ENCODE peak calls at places on chromosomes 12 and 14, in eight cellular contexts. N is H1; R is GM23338; K is CD4-positive, alpha-beta T cell; J is pancreas; M is Calu3; W is HL-60; V is HCT116. Z is an unnamed sample.

GRCh38 chr12:54028324-54029201 is at the start of gene HOXC6:
- DNase-seq in N (no peak), R (peak; percentile 57), K (no peak), J (no peak), M (peak; percentile 49), W (no peak), V (no peak), Z (no peak)

GRCh38 chr14:34067587-34067986 is 116.7 kb upstream of the EGLN3 start:
- DNase-seq in N (no peak), R (no peak), K (no peak), J (no peak), M (no peak), W (no peak), V (no peak), Z (no peak)

GRCh38 chr14:70804556-70805162 is 4.7 kb downstream of the MAP3K9 start:
- DNase-seq in N (no peak), R (peak; percentile 57), K (no peak), J (no peak), M (no peak), W (no peak), V (no peak), Z (no peak)

GRCh38 chr12:1890810-1891209 is 27.6 kb downstream of the CACNA2D4 start:
- DNase-seq in N (no peak), R (no peak), K (no peak), J (no peak), M (no peak), W (no peak), V (no peak), Z (no peak)

GRCh38 chr14:58918066-58918465 is 270.4 kb upstream of the DAAM1 start:
- DNase-seq in N (no peak), R (no peak), K (no peak), J (no peak), M (no peak), W (no peak), V (no peak), Z (no peak)

GRCh38 chr12:40566246-40566645 is 126.0 kb upstream of the CNTN1 start:
- DNase-seq in N (no peak), R (no peak), K (no peak), J (no peak), M (no peak), W (no peak), V (no peak), Z (no peak)

GRCh38 chr14:68282479-68283377 is 463.1 kb downstream of the RAD51B start:
- DNase-seq in N (no peak), R (no peak), K (no peak), J (no peak), M (no peak), W (no peak), V (no peak), Z (no peak)

GRCh38 chr14:76423534-76423933 is 47.6 kb downstream of the ESRRB start:
- DNase-seq in N (no peak), R (no peak), K (no peak), J (no peak), M (no peak), W (no peak), V (no peak), Z (no peak)

GRCh38 chr14:67241416-67242362 is at the start of gene PALS1:
- DNase-seq in N (no peak), R (peak; percentile 70), K (no peak), J (peak; percentile 55), M (peak; percentile 49), W (peak; percentile 17), V (peak; percentile 53), Z (peak; percentile 74)

GRCh38 chr14:77616133-77616453 is 344 bp downstream of the SPTLC2 start:
- DNase-seq in N (no peak), R (no peak), K (peak; percentile 33), J (peak; percentile 11), M (no peak), W (no peak), V (no peak), Z (no peak)

GRCh38 chr14:77615231-77616132 is 955 bp downstream of the SPTLC2 start:
- DNase-seq in N (no peak), R (peak; percentile 39), K (peak; percentile 35), J (no peak), M (no peak), W (no peak), V (no peak), Z (no peak)

GRCh38 chr14:77618381-77618780 is 1.9 kb upstream of the SPTLC2 start:
- DNase-seq in N (no peak), R (no peak), K (no peak), J (no peak), M (no peak), W (no peak), V (no peak), Z (no peak)

GRCh38 chr14:77613207-77613606 is 3.2 kb downstream of the SPTLC2 start:
- DNase-seq in N (no peak), R (no peak), K (no peak), J (no peak), M (no peak), W (peak; percentile 26), V (no peak), Z (no peak)

GRCh38 chr14:77616454-77617229 is at the start of gene SPTLC2:
- DNase-seq in N (peak; percentile 100), R (peak; percentile 100), K (peak; percentile 94), J (peak; percentile 99), M (peak; percentile 97), W (peak; percentile 90), V (peak; percentile 99), Z (peak; percentile 93)
- TF ChIP-seq CTCF in N (peak; percentile 29), R (no peak), K (no peak), J (no peak), M (no peak), W (no peak), V (no peak), Z (no peak)

DNA sequence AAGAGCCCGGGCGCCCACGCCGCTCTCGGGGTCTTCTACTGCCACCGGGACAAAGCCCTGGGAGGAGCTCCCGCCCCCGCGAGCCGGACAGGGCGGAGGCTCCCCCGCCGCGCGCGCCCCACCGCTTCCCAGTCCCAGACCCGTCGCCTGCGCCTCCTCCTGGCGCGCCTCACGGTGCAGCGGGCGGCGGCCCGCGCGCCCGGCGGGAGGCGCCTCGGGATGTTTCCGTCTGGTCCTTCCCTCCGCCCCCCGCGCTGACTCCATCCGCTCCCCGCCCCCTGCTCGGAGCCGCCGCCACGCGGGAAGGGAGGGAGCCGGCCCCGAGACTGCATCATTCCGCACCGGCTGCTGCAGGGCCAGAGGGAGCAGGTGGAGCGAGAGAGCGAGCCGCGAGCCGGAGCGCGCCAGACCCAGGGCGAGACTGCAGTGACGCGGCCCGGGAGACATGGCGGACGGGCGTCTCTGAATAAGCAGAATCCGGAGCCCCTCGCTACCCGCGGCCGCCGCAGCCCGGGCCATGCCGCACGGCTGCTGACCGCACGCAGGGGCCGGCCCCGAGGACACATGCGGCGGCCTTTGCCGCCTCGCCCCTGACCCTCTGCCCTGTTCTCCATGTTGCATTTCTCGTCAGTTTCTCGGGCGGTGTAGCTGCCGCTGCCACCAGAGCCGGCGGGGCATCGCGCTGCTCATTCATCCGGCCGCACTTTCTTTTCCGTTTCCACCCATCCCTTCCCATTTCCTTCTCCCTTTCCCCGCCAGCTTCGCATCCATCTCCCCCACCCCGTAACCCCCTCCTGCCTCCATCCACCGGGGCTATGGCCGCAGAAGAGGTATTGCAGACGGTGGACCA is at the start of gene BICD1:
- DNase-seq in N (peak; percentile 39), R (peak; percentile 93), K (peak; percentile 75), J (peak; percentile 81), M (peak; percentile 89), W (peak; percentile 65), V (peak; percentile 56), Z (peak; percentile 82)
- TF ChIP-seq CTCF in N (peak; percentile 28), R (peak; percentile 30), K (peak; percentile 24), J (no peak), M (peak; percentile 51), W (no peak), V (peak; percentile 34), Z (peak; percentile 58)

DNA sequence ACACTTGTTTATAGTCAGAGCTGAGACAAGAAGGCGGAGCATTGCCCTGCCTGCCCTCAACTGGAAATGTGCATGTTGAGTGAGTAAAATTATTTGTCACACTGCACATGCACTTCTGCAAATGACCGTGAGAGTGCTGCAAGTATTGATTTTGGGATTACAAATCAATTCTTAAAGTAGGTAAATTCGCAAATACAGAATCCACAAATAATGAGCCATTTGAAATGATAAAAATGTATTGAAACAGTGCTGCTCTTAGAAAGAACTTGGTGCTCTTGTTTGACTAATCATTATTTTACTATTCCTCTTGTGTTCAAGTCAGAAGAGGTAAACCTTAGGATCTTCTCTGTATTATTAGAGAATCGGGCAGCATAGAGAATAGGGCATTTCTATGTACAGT is 34.9 kb downstream of the CFAP251 start:
- DNase-seq in N (no peak), R (no peak), K (no peak), J (no peak), M (no peak), W (no peak), V (no peak), Z (no peak)
- TF ChIP-seq CTCF in N (no peak), R (no peak), K (no peak), J (no peak), M (no peak), W (no peak), V (no peak), Z (no peak)

GRCh38 chr12:48980953-48981756 is 3.0 kb downstream of the WNT1 start:
- DNase-seq in N (no peak), R (peak; percentile 67), K (peak; percentile 62), J (no peak), M (no peak), W (no peak), V (no peak), Z (no peak)

GRCh38 chr12:48979602-48980388 is 1.7 kb downstream of the WNT1 start:
- DNase-seq in N (no peak), R (peak; percentile 52), K (peak; percentile 47), J (no peak), M (no peak), W (no peak), V (no peak), Z (no peak)

GRCh38 chr12:48978741-48979601 is 849 bp downstream of the WNT1 start:
- DNase-seq in N (no peak), R (no peak), K (no peak), J (no peak), M (no peak), W (no peak), V (no peak), Z (no peak)

GRCh38 chr12:48981757-48982157 is 3.6 kb downstream of the WNT1 start:
- DNase-seq in N (no peak), R (no peak), K (no peak), J (no peak), M (no peak), W (no peak), V (no peak), Z (no peak)

GRCh38 chr12:48980389-48980952 is 2.3 kb downstream of the WNT1 start:
- DNase-seq in N (no peak), R (peak; percentile 88), K (no peak), J (no peak), M (no peak), W (no peak), V (no peak), Z (no peak)
- TF ChIP-seq CTCF in N (peak; percentile 63), R (peak; percentile 33), K (no peak), J (no peak), M (no peak), W (no peak), V (no peak), Z (no peak)

Z was measured in neural crest cell.